ENCODE peak calls at places on chromosomes 16 and 17, in ten cellular contexts. One of them, this sample, is unnamed.

GRCh38 chr17:18139949-18140348 is 31.4 kb downstream of the MYO15A start:
- DNase-seq in progenitor cell of endocrine pancreas: no peak
- DNase-seq in cardiac muscle cell: peak
- DNase-seq in right atrium auricular region: no peak
- DNase-seq in glutamatergic neuron: no peak
- DNase-seq in left cardiac atrium: no peak
- DNase-seq in ELF-1: peak
- DNase-seq in fibroblast of pulmonary artery: peak
- DNase-seq in HuH-7: peak
- DNase-seq in stimulated activated CD8-positive, alpha-beta memory T cell treated with anti-CD3 and anti-CD28 coated beads, Interleukin-2, amount 100 ng/mL, for 48 hours: no peak
- DNase-seq in this sample: no peak

GRCh38 chr16:52405441-52405840 is 141.5 kb downstream of the TOX3 start:
- DNase-seq in right atrium auricular region: no peak
- DNase-seq in ELF-1: no peak
- DNase-seq in progenitor cell of endocrine pancreas: no peak
- DNase-seq in glutamatergic neuron: no peak
- DNase-seq in HuH-7: no peak
- DNase-seq in fibroblast of pulmonary artery: no peak
- DNase-seq in stimulated activated CD8-positive, alpha-beta memory T cell treated with anti-CD3 and anti-CD28 coated beads, Interleukin-2, amount 100 ng/mL, for 48 hours: no peak
- DNase-seq in left cardiac atrium: no peak
- DNase-seq in cardiac muscle cell: no peak
- DNase-seq in this sample: no peak

GRCh38 chr16:30358990-30359870 is 4.1 kb upstream of the CD2BP2 start:
- DNase-seq in progenitor cell of endocrine pancreas: no peak
- DNase-seq in ELF-1: no peak
- DNase-seq in fibroblast of pulmonary artery: no peak
- DNase-seq in right atrium auricular region: no peak
- DNase-seq in cardiac muscle cell: no peak
- DNase-seq in glutamatergic neuron: no peak
- DNase-seq in left cardiac atrium: no peak
- DNase-seq in HuH-7: no peak
- DNase-seq in stimulated activated CD8-positive, alpha-beta memory T cell treated with anti-CD3 and anti-CD28 coated beads, Interleukin-2, amount 100 ng/mL, for 48 hours: no peak
- DNase-seq in this sample: peak

GRCh38 chr17:81090361-81091133 is 55.6 kb downstream of the BAIAP2 start:
- DNase-seq in HuH-7: peak
- DNase-seq in ELF-1: peak
- DNase-seq in glutamatergic neuron: no peak
- DNase-seq in cardiac muscle cell: peak
- DNase-seq in fibroblast of pulmonary artery: peak
- DNase-seq in progenitor cell of endocrine pancreas: no peak
- DNase-seq in stimulated activated CD8-positive, alpha-beta memory T cell treated with anti-CD3 and anti-CD28 coated beads, Interleukin-2, amount 100 ng/mL, for 48 hours: peak
- DNase-seq in right atrium auricular region: peak
- DNase-seq in left cardiac atrium: peak
- DNase-seq in this sample: peak

GRCh38 chr17:56699186-56699895 is 105.8 kb downstream of the NOG start:
- DNase-seq in right atrium auricular region: peak
- DNase-seq in fibroblast of pulmonary artery: peak
- DNase-seq in stimulated activated CD8-positive, alpha-beta memory T cell treated with anti-CD3 and anti-CD28 coated beads, Interleukin-2, amount 100 ng/mL, for 48 hours: no peak
- DNase-seq in left cardiac atrium: peak
- DNase-seq in HuH-7: no peak
- DNase-seq in ELF-1: peak
- DNase-seq in glutamatergic neuron: no peak
- DNase-seq in cardiac muscle cell: peak
- DNase-seq in progenitor cell of endocrine pancreas: no peak
- DNase-seq in this sample: no peak

GRCh38 chr17:49715221-49715620 is 7.5 kb upstream of the SLC35B1 start:
- DNase-seq in progenitor cell of endocrine pancreas: no peak
- DNase-seq in right atrium auricular region: no peak
- DNase-seq in left cardiac atrium: no peak
- DNase-seq in ELF-1: no peak
- DNase-seq in cardiac muscle cell: no peak
- DNase-seq in glutamatergic neuron: no peak
- DNase-seq in fibroblast of pulmonary artery: no peak
- DNase-seq in stimulated activated CD8-positive, alpha-beta memory T cell treated with anti-CD3 and anti-CD28 coated beads, Interleukin-2, amount 100 ng/mL, for 48 hours: no peak
- DNase-seq in HuH-7: no peak
- DNase-seq in this sample: no peak

GRCh38 chr16:53912155-53912554 is 208.2 kb downstream of the FTO start:
- DNase-seq in cardiac muscle cell: no peak
- DNase-seq in left cardiac atrium: no peak
- DNase-seq in progenitor cell of endocrine pancreas: no peak
- DNase-seq in stimulated activated CD8-positive, alpha-beta memory T cell treated with anti-CD3 and anti-CD28 coated beads, Interleukin-2, amount 100 ng/mL, for 48 hours: peak
- DNase-seq in HuH-7: no peak
- DNase-seq in ELF-1: no peak
- DNase-seq in glutamatergic neuron: no peak
- DNase-seq in right atrium auricular region: no peak
- DNase-seq in fibroblast of pulmonary artery: no peak
- DNase-seq in this sample: no peak

GRCh38 chr16:85641776-85642176 is 28.7 kb downstream of the GSE1 start:
- DNase-seq in progenitor cell of endocrine pancreas: no peak
- DNase-seq in stimulated activated CD8-positive, alpha-beta memory T cell treated with anti-CD3 and anti-CD28 coated beads, Interleukin-2, amount 100 ng/mL, for 48 hours: no peak
- DNase-seq in HuH-7: no peak
- DNase-seq in cardiac muscle cell: peak
- DNase-seq in left cardiac atrium: no peak
- DNase-seq in ELF-1: no peak
- DNase-seq in fibroblast of pulmonary artery: no peak
- DNase-seq in right atrium auricular region: peak
- DNase-seq in glutamatergic neuron: no peak
- DNase-seq in this sample: no peak

GRCh38 chr17:9002236-9002609 is 19.1 kb upstream of the NTN1 start:
- DNase-seq in cardiac muscle cell: no peak
- DNase-seq in glutamatergic neuron: peak
- DNase-seq in right atrium auricular region: no peak
- DNase-seq in HuH-7: no peak
- DNase-seq in progenitor cell of endocrine pancreas: no peak
- DNase-seq in left cardiac atrium: peak
- DNase-seq in fibroblast of pulmonary artery: no peak
- DNase-seq in stimulated activated CD8-positive, alpha-beta memory T cell treated with anti-CD3 and anti-CD28 coated beads, Interleukin-2, amount 100 ng/mL, for 48 hours: no peak
- DNase-seq in ELF-1: peak
- DNase-seq in this sample: no peak

GRCh38 chr17:29059281-29059680 is 16.3 kb downstream of the PIPOX start:
- DNase-seq in right atrium auricular region: no peak
- DNase-seq in progenitor cell of endocrine pancreas: no peak
- DNase-seq in cardiac muscle cell: peak
- DNase-seq in ELF-1: no peak
- DNase-seq in left cardiac atrium: no peak
- DNase-seq in HuH-7: no peak
- DNase-seq in fibroblast of pulmonary artery: peak
- DNase-seq in glutamatergic neuron: no peak
- DNase-seq in stimulated activated CD8-positive, alpha-beta memory T cell treated with anti-CD3 and anti-CD28 coated beads, Interleukin-2, amount 100 ng/mL, for 48 hours: no peak
- DNase-seq in this sample: no peak

GRCh38 chr17:81869221-81870154 is 1.6 kb downstream of the ARHGDIA start:
- DNase-seq in stimulated activated CD8-positive, alpha-beta memory T cell treated with anti-CD3 and anti-CD28 coated beads, Interleukin-2, amount 100 ng/mL, for 48 hours: peak
- DNase-seq in glutamatergic neuron: peak
- DNase-seq in ELF-1: peak
- DNase-seq in progenitor cell of endocrine pancreas: peak
- DNase-seq in left cardiac atrium: peak
- DNase-seq in HuH-7: peak
- DNase-seq in cardiac muscle cell: peak
- DNase-seq in right atrium auricular region: no peak
- DNase-seq in fibroblast of pulmonary artery: peak
- DNase-seq in this sample: peak

GRCh38 chr16:54489225-54489781 is 202.7 kb upstream of the IRX3 start:
- DNase-seq in right atrium auricular region: no peak
- DNase-seq in fibroblast of pulmonary artery: peak
- DNase-seq in progenitor cell of endocrine pancreas: no peak
- DNase-seq in glutamatergic neuron: no peak
- DNase-seq in ELF-1: no peak
- DNase-seq in HuH-7: no peak
- DNase-seq in cardiac muscle cell: no peak
- DNase-seq in left cardiac atrium: no peak
- DNase-seq in stimulated activated CD8-positive, alpha-beta memory T cell treated with anti-CD3 and anti-CD28 coated beads, Interleukin-2, amount 100 ng/mL, for 48 hours: no peak
- DNase-seq in this sample: no peak

GRCh38 chr16:87837627-87838289 is 31.5 kb downstream of the SLC7A5 start:
- DNase-seq in stimulated activated CD8-positive, alpha-beta memory T cell treated with anti-CD3 and anti-CD28 coated beads, Interleukin-2, amount 100 ng/mL, for 48 hours: no peak
- DNase-seq in fibroblast of pulmonary artery: no peak
- DNase-seq in ELF-1: no peak
- DNase-seq in progenitor cell of endocrine pancreas: no peak
- DNase-seq in cardiac muscle cell: no peak
- DNase-seq in HuH-7: no peak
- DNase-seq in left cardiac atrium: no peak
- DNase-seq in glutamatergic neuron: no peak
- DNase-seq in right atrium auricular region: no peak
- DNase-seq in this sample: no peak

GRCh38 chr17:43094129-43094834 is 30.9 kb downstream of the BRCA1 start:
- DNase-seq in fibroblast of pulmonary artery: peak
- DNase-seq in ELF-1: no peak
- DNase-seq in stimulated activated CD8-positive, alpha-beta memory T cell treated with anti-CD3 and anti-CD28 coated beads, Interleukin-2, amount 100 ng/mL, for 48 hours: no peak
- DNase-seq in cardiac muscle cell: no peak
- DNase-seq in left cardiac atrium: no peak
- DNase-seq in HuH-7: no peak
- DNase-seq in glutamatergic neuron: no peak
- DNase-seq in progenitor cell of endocrine pancreas: no peak
- DNase-seq in right atrium auricular region: no peak
- DNase-seq in this sample: no peak

GRCh38 chr16:12255473-12255872 is 278.9 kb downstream of the SNX29 start:
- DNase-seq in progenitor cell of endocrine pancreas: no peak
- DNase-seq in left cardiac atrium: no peak
- DNase-seq in HuH-7: no peak
- DNase-seq in glutamatergic neuron: no peak
- DNase-seq in fibroblast of pulmonary artery: no peak
- DNase-seq in cardiac muscle cell: no peak
- DNase-seq in ELF-1: no peak
- DNase-seq in stimulated activated CD8-positive, alpha-beta memory T cell treated with anti-CD3 and anti-CD28 coated beads, Interleukin-2, amount 100 ng/mL, for 48 hours: no peak
- DNase-seq in right atrium auricular region: no peak
- DNase-seq in this sample: no peak

GRCh38 chr17:14302421-14303099 is 1.7 kb downstream of the HS3ST3B1 start:
- DNase-seq in progenitor cell of endocrine pancreas: peak
- DNase-seq in HuH-7: peak
- DNase-seq in right atrium auricular region: peak
- DNase-seq in stimulated activated CD8-positive, alpha-beta memory T cell treated with anti-CD3 and anti-CD28 coated beads, Interleukin-2, amount 100 ng/mL, for 48 hours: peak
- DNase-seq in fibroblast of pulmonary artery: peak
- DNase-seq in left cardiac atrium: peak
- DNase-seq in ELF-1: peak
- DNase-seq in cardiac muscle cell: peak
- DNase-seq in glutamatergic neuron: peak
- DNase-seq in this sample: peak

GRCh38 chr16:3646348-3646920 is 8.1 kb upstream of the DNASE1 start:
- DNase-seq in progenitor cell of endocrine pancreas: no peak
- DNase-seq in right atrium auricular region: no peak
- DNase-seq in glutamatergic neuron: no peak
- DNase-seq in HuH-7: peak
- DNase-seq in cardiac muscle cell: no peak
- DNase-seq in left cardiac atrium: no peak
- DNase-seq in fibroblast of pulmonary artery: no peak
- DNase-seq in stimulated activated CD8-positive, alpha-beta memory T cell treated with anti-CD3 and anti-CD28 coated beads, Interleukin-2, amount 100 ng/mL, for 48 hours: no peak
- DNase-seq in ELF-1: peak
- DNase-seq in this sample: peak

GRCh38 chr17:59846391-59847165 is 46.2 kb downstream of the TUBD1 start:
- DNase-seq in glutamatergic neuron: no peak
- DNase-seq in fibroblast of pulmonary artery: peak
- DNase-seq in left cardiac atrium: no peak
- DNase-seq in stimulated activated CD8-positive, alpha-beta memory T cell treated with anti-CD3 and anti-CD28 coated beads, Interleukin-2, amount 100 ng/mL, for 48 hours: no peak
- DNase-seq in ELF-1: peak
- DNase-seq in HuH-7: no peak
- DNase-seq in cardiac muscle cell: peak
- DNase-seq in progenitor cell of endocrine pancreas: no peak
- DNase-seq in right atrium auricular region: no peak
- DNase-seq in this sample: no peak

This sample was measured in spleen.